ENCODE peak calls at places on chromosome 6, in four cellular contexts. S is endothelial cell; V is CD4-positive, alpha-beta T cell; O is foreskin fibroblast. K is an unnamed sample.
A peak's percentile ranks its signal among the peaks of the same experiment; 100 is the strongest.

GRCh38 chr6:125791151-125791819 is 525 bp downstream of the NCOA7 start:
- DNase-seq in V (peak; percentile 33), O (peak; percentile 80), S (no peak), K (peak; percentile 49)

GRCh38 chr6:154343473-154344308 is 12.9 kb downstream of the IPCEF1 start:
- DNase-seq in S (no peak), V (no peak), O (peak; percentile 47), K (no peak)

GRCh38 chr6:116278853-116279231 is 888 bp downstream of the TSPYL1 start:
- DNase-seq in V (no peak), O (no peak), S (no peak), K (no peak)

GRCh38 chr6:167683028-167683862 is 143.5 kb upstream of the AFDN start:
- DNase-seq in S (no peak), O (no peak), V (no peak), K (no peak)

GRCh38 chr6:10837997-10838793 is at the start of gene MAK:
- DNase-seq in O (peak; percentile 89), S (peak; percentile 89), V (peak; percentile 69), K (peak; percentile 98)

GRCh38 chr6:70133246-70133645 is 169.6 kb downstream of the COL9A1 start:
- DNase-seq in O (no peak), V (no peak), S (no peak), K (no peak)

GRCh38 chr6:123393333-123393732 is 243.4 kb downstream of the TRDN start:
- DNase-seq in V (no peak), S (no peak), O (no peak), K (no peak)

GRCh38 chr6:78781001-78781400 is 86.3 kb upstream of the IRAK1BP1 start:
- DNase-seq in V (no peak), S (no peak), O (no peak), K (no peak)

GRCh38 chr6:37804676-37805075 is 14.9 kb upstream of the ZFAND3 start:
- DNase-seq in O (peak; percentile 43), V (no peak), S (no peak), K (no peak)

GRCh38 chr6:139278190-139278589 is 13.6 kb downstream of the TXLNB start:
- DNase-seq in V (no peak), O (no peak), S (no peak), K (no peak)

GRCh38 chr6:42374027-42374669 is 77.6 kb downstream of the TRERF1 start:
- DNase-seq in O (peak; percentile 24), S (no peak), V (no peak), K (no peak)

GRCh38 chr6:157290797-157291196 is 32.5 kb downstream of the TMEM242 start:
- DNase-seq in O (no peak), V (no peak), S (no peak), K (no peak)

GRCh38 chr6:28985396-28986164 is 19.5 kb downstream of the ZNF311 start:
- DNase-seq in O (peak; percentile 98), S (peak; percentile 78), V (no peak), K (no peak)

GRCh38 chr6:5764401-5764955 is 242.2 kb downstream of the NRN1 start:
- DNase-seq in S (no peak), O (peak; percentile 76), V (no peak), K (peak; percentile 65)

GRCh38 chr6:156662025-156662445 is 115.1 kb upstream of the ARID1B start:
- DNase-seq in O (peak; percentile 44), S (peak; percentile 44), V (no peak), K (no peak)

GRCh38 chr6:128532827-128533226 is 12.4 kb upstream of the PTPRK start:
- DNase-seq in V (no peak), O (peak; percentile 41), S (no peak), K (no peak)

GRCh38 chr6:146420255-146420654 is 123.4 kb upstream of the RAB32 start:
- DNase-seq in V (no peak), S (no peak), O (no peak), K (no peak)

GRCh38 chr6:146593978-146594377 is 4.8 kb upstream of the ADGB start:
- DNase-seq in S (no peak), O (no peak), V (no peak), K (no peak)

GRCh38 chr6:30613251-30614043 is 3.6 kb downstream of the PPP1R10 start:
- DNase-seq in O (peak; percentile 54), V (no peak), S (no peak), K (no peak)

GRCh38 chr6:30611856-30612194 is 5.2 kb downstream of the PPP1R10 start:
- DNase-seq in V (no peak), S (no peak), O (no peak), K (no peak)

GRCh38 chr6:30612687-30613248 is 4.3 kb downstream of the PPP1R10 start:
- DNase-seq in V (no peak), S (no peak), O (peak; percentile 65), K (no peak)

GRCh38 chr6:30611150-30611855 is 5.7 kb downstream of the PPP1R10 start:
- DNase-seq in S (no peak), O (no peak), V (no peak), K (no peak)

GRCh38 chr6:30612213-30612612 is 4.8 kb downstream of the PPP1R10 start:
- DNase-seq in O (peak; percentile 68), V (no peak), S (no peak), K (no peak)
- TF ChIP-seq CTCF in O (peak; percentile 35), V (no peak), S (peak; percentile 26), K (no peak)

GRCh38 chr6:8589941-8590676 is 154.8 kb upstream of the SLC35B3 start:
- DNase-seq in S (no peak), V (no peak), O (peak; percentile 43), K (no peak)
- TF ChIP-seq CTCF in S (no peak), V (no peak), O (no peak), K (no peak)

DNA sequence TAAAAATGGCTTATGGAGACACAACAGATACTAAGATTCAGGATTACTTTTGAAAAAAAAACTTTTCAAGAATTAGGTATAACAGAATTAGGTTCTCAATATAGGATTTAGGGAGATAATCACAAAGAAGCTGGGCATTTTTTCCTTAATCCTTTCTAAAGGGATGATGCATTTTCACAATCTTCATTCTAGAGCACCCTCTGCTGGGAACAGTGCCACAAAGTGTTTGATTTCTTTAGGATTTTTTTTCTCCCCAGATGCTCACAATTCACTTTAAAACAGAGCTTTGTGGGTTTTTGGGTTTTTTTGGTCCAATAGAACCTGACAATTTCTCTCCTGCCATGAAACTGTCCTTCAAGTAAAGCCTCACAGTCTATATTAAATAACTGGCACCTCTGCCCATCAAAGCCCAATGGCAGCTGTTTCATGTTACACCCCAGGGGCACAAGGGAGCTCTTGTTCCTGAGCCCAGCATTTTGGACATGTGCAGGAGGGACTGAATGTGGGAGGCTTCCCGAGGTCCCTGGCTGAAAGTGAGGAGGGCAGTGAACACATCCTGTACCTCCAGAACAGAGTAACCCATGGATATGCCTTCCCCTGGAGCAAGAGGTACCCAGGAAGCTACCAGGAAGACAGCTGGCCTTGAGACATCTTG is 39.7 kb downstream of the PREP start:
- DNase-seq in O (peak; percentile 74), S (no peak), V (no peak), K (no peak)
- TF ChIP-seq CTCF in O (peak; percentile 50), S (no peak), V (no peak), K (no peak)

DNA sequence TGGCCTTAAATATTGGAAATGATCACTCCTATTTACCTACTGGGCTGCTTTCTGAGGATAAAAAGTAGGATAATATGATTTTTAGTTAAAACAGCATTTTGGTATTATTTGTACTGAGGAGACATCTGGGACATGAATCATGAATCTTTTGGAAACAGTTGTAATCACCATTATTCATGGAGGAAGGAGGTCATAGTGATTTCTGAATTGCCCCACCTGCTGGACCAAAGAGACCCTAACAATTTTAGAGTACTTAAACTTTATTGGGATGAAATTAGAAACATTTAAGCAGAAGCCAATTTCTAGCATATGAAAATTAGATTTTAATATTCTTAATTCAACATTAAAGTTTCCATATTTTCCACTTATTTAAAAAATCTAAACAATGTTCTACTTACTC is 108.4 kb upstream of the SIM1 start:
- DNase-seq in O (peak; percentile 80), V (no peak), S (peak; percentile 6), K (no peak)
- TF ChIP-seq CTCF in O (peak; percentile 22), V (peak; percentile 18), S (peak; percentile 63), K (no peak)

DNA sequence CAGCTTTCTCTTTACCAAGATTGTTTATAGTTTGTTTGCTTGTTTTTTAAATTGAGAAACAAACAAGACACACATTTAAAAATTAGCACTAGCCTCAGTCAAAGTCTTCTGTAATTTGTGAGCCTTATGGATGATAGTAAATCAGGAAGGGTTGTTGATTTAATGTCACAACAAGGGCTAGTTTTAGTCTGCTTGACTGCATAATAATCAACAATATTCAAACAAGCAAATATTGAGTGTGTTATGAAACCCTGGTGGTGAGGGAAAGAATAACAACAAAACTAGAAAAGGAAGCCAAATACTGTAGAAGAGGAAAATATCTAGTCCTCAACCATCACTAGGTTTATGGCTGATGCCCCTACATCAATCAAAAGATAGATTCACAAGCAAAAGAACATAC is 228.6 kb downstream of the TBC1D7 start:
- DNase-seq in S (no peak), O (no peak), V (no peak), K (no peak)
- TF ChIP-seq CTCF in S (peak; percentile 72), O (peak; percentile 3), V (peak; percentile 19), K (no peak)

GRCh38 chr6:170522565-170523183 is 30.4 kb downstream of the PSMB1 start:
- DNase-seq in V (no peak), S (peak; percentile 29), O (peak; percentile 40), K (no peak)
- TF ChIP-seq CTCF in V (no peak), S (no peak), O (peak; percentile 47), K (peak; percentile 35)

DNA sequence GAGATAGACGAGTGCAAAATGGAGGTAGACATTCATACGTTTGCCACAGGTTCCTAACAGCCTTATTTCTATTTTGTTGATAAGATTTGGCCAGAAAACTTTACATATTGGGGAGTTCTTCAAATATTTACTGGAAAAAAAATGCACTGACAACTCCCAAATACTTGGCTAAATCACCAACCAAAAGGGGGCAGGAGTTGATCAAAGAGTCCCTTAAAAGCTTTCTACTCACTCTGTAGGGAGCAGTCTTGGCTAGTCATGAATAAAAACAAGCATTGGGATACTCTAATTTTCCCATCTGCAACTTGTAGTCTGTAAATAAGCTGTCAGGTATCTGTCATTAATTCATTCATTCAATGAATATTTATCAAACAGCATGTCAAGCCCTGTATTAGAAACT is 18.4 kb downstream of the TENT5A start:
- DNase-seq in S (no peak), V (no peak), O (no peak), K (no peak)
- TF ChIP-seq CTCF in S (no peak), V (no peak), O (no peak), K (peak; percentile 22)

DNA sequence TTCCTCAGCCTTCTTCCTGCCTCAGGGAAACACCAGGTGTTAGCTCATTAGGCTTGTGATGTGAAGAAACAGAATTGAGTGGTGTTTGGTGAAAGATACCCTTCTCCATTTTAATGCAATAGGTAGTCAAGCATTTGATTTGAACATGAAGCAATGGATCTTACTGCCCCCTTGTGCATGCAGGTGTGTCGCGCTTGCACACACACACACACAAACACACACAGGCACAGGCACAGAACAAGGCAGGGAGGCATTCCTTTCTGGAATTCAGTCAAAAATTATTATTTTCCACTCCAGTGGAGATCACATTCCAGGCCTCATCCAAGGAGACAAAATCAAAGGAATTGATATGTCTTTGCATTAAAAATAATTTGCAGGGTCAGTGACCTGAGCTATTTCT is 667.0 kb upstream of the MARCKS start:
- DNase-seq in O (no peak), S (peak; percentile 4), V (no peak), K (no peak)
- TF ChIP-seq CTCF in O (no peak), S (no peak), V (no peak), K (no peak)

GRCh38 chr6:143778926-143779325 is 64.2 kb upstream of the LTV1 start:
- DNase-seq in S (no peak), V (no peak), O (no peak), K (no peak)
- TF ChIP-seq CTCF in S (no peak), V (no peak), O (no peak), K (no peak)

K was measured in GM13976.